ENCODE peak calls at places on chromosomes 4 and X, in five cellular contexts. R is heart right ventricle; B is neuronal stem cell; D is naive thymus-derived CD4-positive, alpha-beta T cell; W is CD4-positive, alpha-beta T cell. O is an unnamed sample.

GRCh38 chr4:114921191-114921590 is 192.2 kb downstream of the NDST4 start:
- DNase-seq in R (no peak), B (no peak), D (no peak), W (no peak), O (no peak)

GRCh38 chr4:158013858-158014257 is 159.0 kb downstream of the GASK1B start:
- DNase-seq in R (no peak), B (no peak), D (no peak), W (no peak), O (no peak)

GRCh38 chrX:24200133-24200532 is 50.6 kb downstream of the ZFX start:
- DNase-seq in R (no peak), B (no peak), D (no peak), W (no peak), O (no peak)

GRCh38 chr4:186948361-186949291 is 225.0 kb upstream of the FAT1 start:
- DNase-seq in R (peak; percentile 25), B (no peak), D (no peak), W (no peak), O (no peak)

GRCh38 chr4:101730291-101731117 is 60.0 kb upstream of the BANK1 start:
- DNase-seq in R (peak; percentile 66), B (peak; percentile 24), D (no peak), W (peak; percentile 25), O (no peak)

GRCh38 chrX:56248492-56248891 is 16.3 kb downstream of the KLF8 start:
- DNase-seq in R (peak; percentile 45), B (no peak), D (peak; percentile 11), W (peak; percentile 51), O (no peak)

GRCh38 chrX:139759637-139760036 is 51.7 kb upstream of the MCF2 start:
- DNase-seq in R (no peak), B (peak; percentile 2), D (no peak), W (no peak), O (no peak)

GRCh38 chr4:45036677-45037076 is 310.3 kb upstream of the GNPDA2 start:
- DNase-seq in R (no peak), B (no peak), D (no peak), W (no peak), O (no peak)

GRCh38 chr4:20645231-20645630 is 55.0 kb upstream of the PACRGL start:
- DNase-seq in R (no peak), B (no peak), D (no peak), W (no peak), O (no peak)

GRCh38 chr4:182847543-182847942 is 69.6 kb downstream of the DCTD start:
- DNase-seq in R (no peak), B (no peak), D (no peak), W (no peak), O (no peak)

GRCh38 chr4:177339794-177340374 is 30.2 kb downstream of the NEIL3 start:
- DNase-seq in R (no peak), B (no peak), D (no peak), W (no peak), O (no peak)

GRCh38 chrX:18415386-18415785 is 10.0 kb upstream of the CDKL5 start:
- DNase-seq in R (no peak), B (no peak), D (no peak), W (no peak), O (no peak)

GRCh38 chr4:2079926-2080325 is 20.8 kb downstream of the NAT8L start:
- DNase-seq in R (no peak), B (no peak), D (peak; percentile 2), W (no peak), O (no peak)

GRCh38 chr4:114615435-114615834 is 16.8 kb downstream of the UGT8 start:
- DNase-seq in R (no peak), B (no peak), D (no peak), W (no peak), O (no peak)

GRCh38 chr4:76028242-76028859 is 5.1 kb upstream of the CXCL10 start:
- DNase-seq in R (no peak), B (no peak), D (no peak), W (no peak), O (no peak)

GRCh38 chrX:8988456-8988855 is 45.5 kb downstream of the FAM9B start:
- DNase-seq in R (peak; percentile 4), B (no peak), D (no peak), W (no peak), O (no peak)

GRCh38 chr4:26033389-26033788 is 119.4 kb downstream of the SMIM20 start:
- DNase-seq in R (no peak), B (no peak), D (no peak), W (no peak), O (no peak)

GRCh38 chr4:98970386-98970785 is 25.1 kb upstream of the METAP1 start:
- DNase-seq in R (no peak), B (no peak), D (no peak), W (no peak), O (no peak)

GRCh38 chr4:6192245-6192644 is 8.1 kb downstream of the JAKMIP1 start:
- DNase-seq in R (no peak), B (no peak), D (no peak), W (no peak), O (no peak)

GRCh38 chrX:23374291-23374690 is 39.6 kb downstream of the PTCHD1 start:
- DNase-seq in R (no peak), B (no peak), D (no peak), W (no peak), O (no peak)

GRCh38 chr4:83629945-83630684 is 94.2 kb downstream of the GPAT3 start:
- DNase-seq in R (no peak), B (no peak), D (no peak), W (no peak), O (no peak)

DNA sequence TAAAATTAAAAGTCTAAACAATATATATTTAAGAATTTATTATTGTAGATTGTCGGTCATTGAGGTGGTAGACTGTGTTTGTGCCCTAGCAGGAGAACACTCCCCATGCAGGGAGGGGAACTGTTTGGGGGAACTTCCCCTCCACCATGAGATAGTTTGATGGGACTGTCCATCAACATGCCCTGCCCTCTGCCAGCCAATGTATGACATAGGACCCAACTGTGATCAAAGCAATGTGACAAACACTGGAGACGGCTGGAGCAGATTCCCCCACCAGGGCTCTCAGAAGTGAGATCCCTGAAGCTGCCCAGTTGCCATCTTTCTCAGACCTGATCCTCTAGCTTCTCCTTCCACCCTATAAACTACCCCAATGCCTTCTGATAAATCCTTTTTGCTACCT is 44.9 kb downstream of the SH3KBP1 start:
- DNase-seq in R (no peak), B (no peak), D (no peak), W (no peak), O (no peak)
- H3K27ac ChIP-seq in R (no peak overlapping the region), B (no peak overlapping the region), D (no peak overlapping the region), W (no peak overlapping the region), O (no peak overlapping the region)

DNA sequence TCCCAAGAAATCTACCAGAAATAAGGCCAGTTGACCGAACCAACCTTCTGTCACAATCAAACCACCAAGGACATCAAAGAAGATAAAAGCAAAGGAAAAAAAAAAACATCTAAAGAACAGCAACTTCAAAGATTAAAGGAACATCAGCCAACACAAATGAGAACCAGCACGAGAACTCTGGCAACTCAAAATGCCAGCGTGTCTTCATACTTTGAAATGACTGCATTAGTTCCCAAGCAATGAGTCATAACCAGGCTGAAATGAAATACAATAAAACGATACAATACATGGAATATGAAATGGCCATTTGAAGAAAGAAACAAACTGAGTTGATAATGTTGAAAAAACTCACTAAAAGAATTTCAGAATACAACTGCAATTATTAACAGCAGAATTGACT is 611.6 kb upstream of the GRIA3 start:
- DNase-seq in R (no peak), B (no peak), D (no peak), W (no peak), O (no peak)
- H3K27ac ChIP-seq in R (no peak overlapping the region), B (no peak overlapping the region), D (no peak overlapping the region), W (no peak overlapping the region), O (no peak overlapping the region)

GRCh38 chrX:71107762-71108360 is 1.3 kb upstream of the CXorf65 start:
- DNase-seq in R (no peak), B (no peak), D (no peak), W (peak; percentile 40), O (no peak)
- H3K27ac ChIP-seq in R (no peak overlapping the region), B (no peak overlapping the region), D (peak overlapping the region; percentile 96), W (peak overlapping the region; percentile 96), O (no peak overlapping the region)

DNA sequence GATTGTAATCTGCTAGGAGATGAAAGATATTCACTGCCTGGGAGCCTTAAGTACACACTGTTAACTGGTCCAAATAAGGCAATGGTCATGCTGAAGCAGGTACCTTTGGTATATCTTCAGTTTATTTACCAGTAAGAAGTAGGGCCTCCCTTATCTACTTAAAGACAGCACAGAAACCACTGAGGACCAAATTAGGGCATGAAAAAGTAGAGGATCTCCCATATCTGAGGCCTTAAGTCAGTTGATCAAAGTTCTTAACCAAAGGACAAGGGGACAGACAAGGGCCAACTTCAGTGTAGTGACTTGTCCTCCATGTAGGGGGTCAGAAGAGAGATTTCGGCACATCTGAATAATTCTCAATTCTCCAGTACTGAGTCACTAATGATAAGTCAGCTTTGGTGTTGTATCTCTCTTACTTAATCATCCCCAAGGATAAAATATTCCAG is 59.1 kb downstream of the AMELX start:
- DNase-seq in R (no peak), B (no peak), D (no peak), W (no peak), O (no peak)
- H3K27ac ChIP-seq in R (no peak overlapping the region), B (no peak overlapping the region), D (no peak overlapping the region), W (no peak overlapping the region), O (no peak overlapping the region)

GRCh38 chrX:65696613-65697012 is 29.2 kb downstream of the MSN start:
- DNase-seq in R (no peak), B (no peak), D (no peak), W (no peak), O (no peak)
- H3K27ac ChIP-seq in R (peak overlapping the region; percentile 60), B (no peak overlapping the region), D (peak overlapping the region; percentile 68), W (peak overlapping the region; percentile 70), O (peak overlapping the region; percentile 2)

GRCh38 chr4:123821861-123822260 is 425.3 kb downstream of the SPRY1 start:
- DNase-seq in R (no peak), B (no peak), D (no peak), W (no peak), O (no peak)
- H3K27ac ChIP-seq in R (no peak overlapping the region), B (no peak overlapping the region), D (no peak overlapping the region), W (no peak overlapping the region), O (no peak overlapping the region)

DNA sequence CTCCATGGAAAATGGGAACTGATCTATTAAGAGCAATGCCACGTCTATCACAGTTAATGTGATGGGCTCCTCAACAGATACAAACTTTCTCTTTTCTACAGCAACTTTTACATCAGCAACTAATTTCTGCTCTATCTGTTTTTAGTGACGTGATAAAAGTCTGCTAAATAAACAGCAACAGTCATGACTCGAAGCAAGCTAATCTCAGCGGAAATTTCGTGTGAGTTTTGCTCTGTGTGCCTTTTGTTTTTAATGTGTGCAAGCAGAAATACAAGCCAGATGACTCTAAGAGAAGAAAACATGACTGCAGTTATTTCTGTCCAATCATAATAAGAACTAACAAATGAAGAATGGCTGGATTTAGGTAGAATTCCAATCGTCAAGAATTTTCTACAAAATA is 214.4 kb downstream of the LDB2 start:
- DNase-seq in R (peak; percentile 28), B (no peak), D (no peak), W (no peak), O (no peak)
- H3K27ac ChIP-seq in R (no peak overlapping the region), B (no peak overlapping the region), D (no peak overlapping the region), W (no peak overlapping the region), O (no peak overlapping the region)